ENCODE peak calls at places on chromosomes 1 and 21, in five cellular contexts. One of them, this sample, is unnamed.

GRCh38 chr1:1069061-1069710 is 4.9 kb downstream of the RNF223 start:
- DNase-seq in suprapubic skin: no peak
- DNase-seq in tibial nerve: no peak
- DNase-seq in upper lobe of left lung: peak; percentile 79
- DNase-seq in GM12878: peak; percentile 40
- DNase-seq in this sample: no peak

GRCh38 chr21:35050348-35051286 is 1.5 kb upstream of the RUNX1 start:
- DNase-seq in tibial nerve: no peak
- DNase-seq in suprapubic skin: no peak
- DNase-seq in GM12878: no peak
- DNase-seq in upper lobe of left lung: no peak
- DNase-seq in this sample: peak; percentile 77

GRCh38 chr1:175717610-175718195 is 25.7 kb downstream of the TNR start:
- DNase-seq in suprapubic skin: no peak
- DNase-seq in upper lobe of left lung: no peak
- DNase-seq in GM12878: no peak
- DNase-seq in tibial nerve: no peak
- DNase-seq in this sample: no peak

GRCh38 chr1:157457279-157457678 is 95.0 kb downstream of the FCRL5 start:
- DNase-seq in suprapubic skin: no peak
- DNase-seq in GM12878: no peak
- DNase-seq in upper lobe of left lung: no peak
- DNase-seq in tibial nerve: no peak
- DNase-seq in this sample: no peak

GRCh38 chr21:36839123-36839522 is 127.3 kb downstream of the HLCS start:
- DNase-seq in GM12878: no peak
- DNase-seq in upper lobe of left lung: no peak
- DNase-seq in suprapubic skin: no peak
- DNase-seq in tibial nerve: no peak
- DNase-seq in this sample: no peak

GRCh38 chr21:42393443-42393950 is 2.4 kb downstream of the TMPRSS3 start:
- DNase-seq in GM12878: no peak
- DNase-seq in upper lobe of left lung: no peak
- DNase-seq in suprapubic skin: no peak
- DNase-seq in tibial nerve: no peak
- DNase-seq in this sample: no peak

GRCh38 chr1:161733526-161733925 is 12.2 kb downstream of the FCRLB start:
- DNase-seq in tibial nerve: no peak
- DNase-seq in upper lobe of left lung: no peak
- DNase-seq in GM12878: no peak
- DNase-seq in suprapubic skin: no peak
- DNase-seq in this sample: no peak

GRCh38 chr1:30572192-30572591 is 151.2 kb downstream of the MATN1 start:
- DNase-seq in suprapubic skin: no peak
- DNase-seq in tibial nerve: no peak
- DNase-seq in upper lobe of left lung: no peak
- DNase-seq in GM12878: no peak
- DNase-seq in this sample: no peak

GRCh38 chr1:69126761-69127160 is 441.0 kb upstream of the LRRC7 start:
- DNase-seq in upper lobe of left lung: no peak
- DNase-seq in GM12878: no peak
- DNase-seq in suprapubic skin: no peak
- DNase-seq in tibial nerve: no peak
- DNase-seq in this sample: no peak

GRCh38 chr1:228089520-228090380 is 7.2 kb downstream of the ARF1 start:
- DNase-seq in GM12878: no peak
- DNase-seq in upper lobe of left lung: peak; percentile 25
- DNase-seq in suprapubic skin: no peak
- DNase-seq in tibial nerve: no peak
- DNase-seq in this sample: peak; percentile 55

GRCh38 chr1:240350910-240351331 is 259.2 kb downstream of the FMN2 start:
- DNase-seq in GM12878: no peak
- DNase-seq in tibial nerve: no peak
- DNase-seq in upper lobe of left lung: no peak
- DNase-seq in suprapubic skin: no peak
- DNase-seq in this sample: no peak

GRCh38 chr1:225892307-225892706 is 3.4 kb upstream of the LEFTY1 start:
- DNase-seq in suprapubic skin: no peak
- DNase-seq in GM12878: no peak
- DNase-seq in tibial nerve: no peak
- DNase-seq in upper lobe of left lung: no peak
- DNase-seq in this sample: no peak

GRCh38 chr1:198805498-198806151 is 166.8 kb downstream of the PTPRC start:
- DNase-seq in GM12878: no peak
- DNase-seq in upper lobe of left lung: no peak
- DNase-seq in suprapubic skin: no peak
- DNase-seq in tibial nerve: no peak
- DNase-seq in this sample: no peak

GRCh38 chr1:109761227-109762038 is 2.3 kb downstream of the EPS8L3 start:
- DNase-seq in suprapubic skin: peak; percentile 56
- DNase-seq in upper lobe of left lung: peak; percentile 12
- DNase-seq in tibial nerve: no peak
- DNase-seq in GM12878: no peak
- DNase-seq in this sample: peak; percentile 79

GRCh38 chr1:43774359-43774758 is 67.0 kb downstream of the ST3GAL3 start:
- DNase-seq in upper lobe of left lung: no peak
- DNase-seq in tibial nerve: no peak
- DNase-seq in suprapubic skin: no peak
- DNase-seq in GM12878: no peak
- DNase-seq in this sample: no peak

GRCh38 chr1:94854458-94855306 is 34.5 kb downstream of the SLC44A3 start:
- DNase-seq in GM12878: peak; percentile 48
- DNase-seq in upper lobe of left lung: peak; percentile 93
- DNase-seq in tibial nerve: peak; percentile 88
- DNase-seq in suprapubic skin: peak; percentile 91
- DNase-seq in this sample: peak; percentile 96

GRCh38 chr1:12179111-12179519 is 12.3 kb downstream of the TNFRSF1B start:
- DNase-seq in GM12878: no peak
- DNase-seq in upper lobe of left lung: peak; percentile 76
- DNase-seq in tibial nerve: no peak
- DNase-seq in suprapubic skin: no peak
- DNase-seq in this sample: no peak

GRCh38 chr1:150876111-150876434 is 326 bp downstream of the ARNT start:
- DNase-seq in upper lobe of left lung: no peak
- DNase-seq in tibial nerve: no peak
- DNase-seq in suprapubic skin: no peak
- DNase-seq in GM12878: no peak
- DNase-seq in this sample: no peak

GRCh38 chr1:172585348-172585747 is 52.4 kb downstream of the SUCO start:
- DNase-seq in GM12878: no peak
- DNase-seq in tibial nerve: no peak
- DNase-seq in upper lobe of left lung: no peak
- DNase-seq in suprapubic skin: no peak
- DNase-seq in this sample: no peak

GRCh38 chr1:236716160-236716559 is 29.9 kb downstream of the ACTN2 start:
- DNase-seq in suprapubic skin: no peak
- DNase-seq in GM12878: no peak
- DNase-seq in tibial nerve: no peak
- DNase-seq in upper lobe of left lung: no peak
- DNase-seq in this sample: no peak

DNA sequence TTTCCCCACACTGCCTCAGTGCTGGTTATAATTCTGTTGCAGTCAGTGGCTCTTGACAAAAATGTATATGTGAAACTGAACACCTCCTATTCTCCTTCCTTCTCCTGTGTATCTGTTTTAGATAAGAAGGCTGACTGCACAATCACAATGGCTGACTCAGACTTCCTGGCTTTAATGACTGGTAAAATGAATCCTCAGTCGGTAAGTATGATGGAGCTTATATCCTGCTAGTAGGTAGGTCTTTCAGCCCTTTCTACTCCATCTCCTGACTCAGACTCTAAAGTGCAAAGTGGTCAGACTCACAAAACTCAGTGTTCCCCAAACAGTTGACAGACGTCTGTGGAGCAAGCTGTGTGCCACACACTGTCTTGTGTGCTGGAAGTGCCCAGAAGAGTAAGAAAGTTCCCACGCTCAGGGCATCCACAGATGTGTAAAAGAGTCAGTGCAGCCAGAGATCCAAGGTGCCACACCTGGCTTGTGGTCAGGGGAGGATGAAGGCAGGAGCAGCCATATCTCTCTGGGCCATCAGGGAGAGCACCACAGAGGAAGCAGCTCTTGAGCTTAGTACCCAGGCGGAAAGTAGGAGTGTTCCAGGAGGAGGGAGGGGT is 14.2 kb upstream of the PODN start:
- DNase-seq in suprapubic skin: no peak
- DNase-seq in GM12878: peak; percentile 4
- DNase-seq in upper lobe of left lung: no peak
- DNase-seq in tibial nerve: no peak
- DNase-seq in this sample: no peak
- TF ChIP-seq EP300 in suprapubic skin: no peak
- TF ChIP-seq EP300 in GM12878: no peak
- TF ChIP-seq EP300 in upper lobe of left lung: no peak
- TF ChIP-seq EP300 in tibial nerve: no peak
- TF ChIP-seq EP300 in this sample: no peak

GRCh38 chr1:26972821-26973220 is 12.6 kb upstream of the KDF1 start:
- DNase-seq in tibial nerve: no peak
- DNase-seq in upper lobe of left lung: no peak
- DNase-seq in suprapubic skin: no peak
- DNase-seq in GM12878: no peak
- DNase-seq in this sample: no peak
- H3K27ac ChIP-seq in tibial nerve: no peak overlapping the region
- H3K27ac ChIP-seq in upper lobe of left lung: no peak overlapping the region
- H3K27ac ChIP-seq in suprapubic skin: no peak overlapping the region
- H3K27ac ChIP-seq in GM12878: no peak overlapping the region
- H3K27ac ChIP-seq in this sample: no peak overlapping the region

GRCh38 chr1:177746168-177746567 is 223.7 kb downstream of the SEC16B start:
- DNase-seq in suprapubic skin: no peak
- DNase-seq in upper lobe of left lung: no peak
- DNase-seq in GM12878: no peak
- DNase-seq in tibial nerve: no peak
- DNase-seq in this sample: no peak
- TF ChIP-seq EP300 in suprapubic skin: no peak
- TF ChIP-seq EP300 in upper lobe of left lung: no peak
- TF ChIP-seq EP300 in GM12878: no peak
- TF ChIP-seq EP300 in tibial nerve: no peak
- TF ChIP-seq EP300 in this sample: no peak

GRCh38 chr1:93620841-93621210 is 60.8 kb downstream of the BCAR3 start:
- DNase-seq in tibial nerve: no peak
- DNase-seq in suprapubic skin: no peak
- DNase-seq in GM12878: no peak
- DNase-seq in upper lobe of left lung: no peak
- DNase-seq in this sample: no peak
- H3K27ac ChIP-seq in tibial nerve: no peak overlapping the region
- H3K27ac ChIP-seq in suprapubic skin: no peak overlapping the region
- H3K27ac ChIP-seq in GM12878: no peak overlapping the region
- H3K27ac ChIP-seq in upper lobe of left lung: no peak overlapping the region
- H3K27ac ChIP-seq in this sample: no peak overlapping the region

GRCh38 chr1:156456625-156457465 is 43.7 kb downstream of the MEF2D start:
- DNase-seq in suprapubic skin: peak; percentile 100
- DNase-seq in GM12878: peak; percentile 92
- DNase-seq in tibial nerve: peak; percentile 95
- DNase-seq in upper lobe of left lung: peak; percentile 99
- DNase-seq in this sample: peak; percentile 100
- TF ChIP-seq EP300 in suprapubic skin: peak; percentile 24
- TF ChIP-seq EP300 in GM12878: no peak
- TF ChIP-seq EP300 in tibial nerve: peak; percentile 97
- TF ChIP-seq EP300 in upper lobe of left lung: no peak
- TF ChIP-seq EP300 in this sample: peak; percentile 96

GRCh38 chr1:211739671-211740411 is 64.4 kb upstream of the NEK2 start:
- DNase-seq in GM12878: no peak
- DNase-seq in suprapubic skin: no peak
- DNase-seq in upper lobe of left lung: no peak
- DNase-seq in tibial nerve: no peak
- DNase-seq in this sample: no peak
- H3K27ac ChIP-seq in GM12878: no peak overlapping the region
- H3K27ac ChIP-seq in suprapubic skin: no peak overlapping the region
- H3K27ac ChIP-seq in upper lobe of left lung: no peak overlapping the region
- H3K27ac ChIP-seq in tibial nerve: no peak overlapping the region
- H3K27ac ChIP-seq in this sample: no peak overlapping the region